ENCODE peak calls at places on chromosomes 13 and 19, in four cellular contexts. D is colonic mucosa, I is pons, H is SW480. A is an unnamed sample.

GRCh38 chr19:3190921-3191805 is 5.4 kb downstream of the NCLN start:
- DNase-seq in D (no peak), I (no peak), H (no peak), A (no peak)

GRCh38 chr19:49371184-49371583 is 7.5 kb downstream of the DKKL1 start:
- DNase-seq in I (no peak), D (no peak), H (no peak), A (no peak)

GRCh38 chr19:47704024-47704423 is 9.2 kb upstream of the EHD2 start:
- DNase-seq in D (no peak), H (no peak), I (no peak), A (no peak)

GRCh38 chr19:31312629-31313244 is 36.5 kb downstream of the TSHZ3 start:
- DNase-seq in I (no peak), H (no peak), D (no peak), A (no peak)

GRCh38 chr13:113357529-113357928 is 6.4 kb downstream of the GRTP1 start:
- DNase-seq in H (no peak), I (no peak), D (no peak), A (no peak)

GRCh38 chr13:45474584-45475454 is 10.1 kb downstream of the COG3 start:
- DNase-seq in H (no peak), D (no peak), I (no peak), A (no peak)

GRCh38 chr13:111620586-111620985 is 300.1 kb downstream of the TEX29 start:
- DNase-seq in D (no peak), I (no peak), H (no peak), A (no peak)

GRCh38 chr13:82878536-82878935 is 1003.7 kb downstream of the SLITRK1 start:
- DNase-seq in H (no peak), I (no peak), D (no peak), A (no peak)

GRCh38 chr19:1243768-1244692 is 2.5 kb downstream of the ATP5F1D start:
- DNase-seq in I (peak; percentile 80), H (peak; percentile 63), D (peak; percentile 91), A (peak; percentile 90)

GRCh38 chr13:79062291-79062690 is 343.8 kb downstream of the RBM26 start:
- DNase-seq in H (no peak), D (no peak), I (no peak), A (no peak)

GRCh38 chr13:74644239-74644638 is 510.0 kb upstream of the KLF12 start:
- DNase-seq in I (no peak), H (no peak), D (no peak), A (no peak)

GRCh38 chr13:40119852-40120251 is 464.4 kb downstream of the COG6 start:
- DNase-seq in D (no peak), I (no peak), H (no peak), A (no peak)

GRCh38 chr13:51585234-51585672 is 991 bp downstream of the WDFY2 start:
- DNase-seq in H (no peak), I (peak; percentile 72), D (no peak), A (peak; percentile 16)

GRCh38 chr19:30425885-30426838 is 54.0 kb downstream of the ZNF536 start:
- DNase-seq in D (no peak), H (no peak), I (no peak), A (no peak)

GRCh38 chr19:42270346-42271044 is 1.4 kb downstream of the CIC start:
- DNase-seq in H (no peak), D (peak; percentile 55), I (peak; percentile 69), A (peak; percentile 71)

GRCh38 chr13:38366954-38367645 is 17.4 kb downstream of the UFM1 start:
- DNase-seq in D (no peak), H (no peak), I (no peak), A (no peak)

GRCh38 chr13:97567510-97568243 is 133.7 kb downstream of the RAP2A start:
- DNase-seq in D (peak; percentile 79), I (peak; percentile 23), H (peak; percentile 81), A (peak; percentile 80)

GRCh38 chr13:47650221-47650620 is 350.9 kb downstream of the SUCLA2 start:
- DNase-seq in I (no peak), D (no peak), H (no peak), A (no peak)

GRCh38 chr13:99357149-99357596 is 50.0 kb upstream of the GPR183 start:
- DNase-seq in D (no peak), I (no peak), H (no peak), A (no peak)

GRCh38 chr13:75813323-75813722 is 177.2 kb downstream of the LMO7 start:
- DNase-seq in I (no peak), D (no peak), H (no peak), A (no peak)

GRCh38 chr13:59931621-59932020 is 232.1 kb downstream of the DIAPH3 start:
- DNase-seq in D (no peak), H (no peak), I (no peak), A (no peak)

GRCh38 chr19:39307233-39307821 is 11.1 kb downstream of the IFNL1 start:
- DNase-seq in D (peak; percentile 71), I (no peak), H (no peak), A (peak; percentile 73)

GRCh38 chr19:13283871-13284270 is 133.7 kb downstream of the IER2 start:
- DNase-seq in H (no peak), I (no peak), D (no peak), A (no peak)

GRCh38 chr13:59834801-59835200 is 328.9 kb downstream of the DIAPH3 start:
- DNase-seq in D (no peak), H (no peak), I (no peak), A (no peak)

GRCh38 chr19:35268546-35269424 is at the start of gene USF2:
- DNase-seq in H (peak; percentile 90), I (no peak), D (peak; percentile 73), A (peak; percentile 77)

GRCh38 chr19:32350492-32350891 is 5.1 kb downstream of the ZNF507 start:
- DNase-seq in H (no peak), D (no peak), I (no peak), A (no peak)

GRCh38 chr19:2261438-2262172 is 5.4 kb upstream of the JSRP1 start:
- DNase-seq in I (no peak), H (no peak), D (peak; percentile 68), A (peak; percentile 74)

GRCh38 chr13:43303040-43303729 is 279.8 kb downstream of the DNAJC15 start:
- DNase-seq in D (peak; percentile 22), I (peak; percentile 79), H (peak; percentile 52), A (peak; percentile 27)

GRCh38 chr19:55672418-55672817 is 2.6 kb upstream of the EPN1 start:
- DNase-seq in I (no peak), D (no peak), H (no peak), A (no peak)

GRCh38 chr19:21328402-21328801 is 808 bp downstream of the ZNF708 start:
- DNase-seq in I (peak; percentile 49), H (no peak), D (no peak), A (no peak)

GRCh38 chr13:60227168-60227567 is 63.4 kb upstream of the DIAPH3 start:
- DNase-seq in I (no peak), D (no peak), H (no peak), A (no peak)

GRCh38 chr13:40148742-40149141 is 493.3 kb downstream of the COG6 start:
- DNase-seq in H (no peak), I (no peak), D (no peak), A (no peak)

GRCh38 chr19:10412257-10412977 is 7.9 kb upstream of the PDE4A start:
- DNase-seq in D (no peak), I (no peak), H (no peak), A (no peak)

GRCh38 chr13:29918845-29919244 is 68.4 kb upstream of the UBL3 start:
- DNase-seq in D (no peak), I (no peak), H (no peak), A (no peak)

GRCh38 chr19:7152568-7152967 is 83.1 kb downstream of the ZNF557 start:
- DNase-seq in H (no peak), D (no peak), I (no peak), A (no peak)

GRCh38 chr19:33552928-33553279 is 31.3 kb upstream of the PEPD start:
- DNase-seq in D (no peak), I (no peak), H (no peak), A (no peak)

A was measured in mucosa of descending colon.